ENCODE peak calls at places on chromosome 20, in four cellular contexts. One of them, this sample, is unnamed.

GRCh38 chr20:57025666-57026065 is 240.8 kb downstream of the BMP7 start:
- DNase-seq in fibroblast of pulmonary artery: no peak
- DNase-seq in foreskin fibroblast: no peak
- DNase-seq in mammary epithelial cell: no peak
- DNase-seq in this sample: no peak

GRCh38 chr20:4344660-4345059 is 329.3 kb upstream of the RNF24 start:
- DNase-seq in fibroblast of pulmonary artery: no peak
- DNase-seq in foreskin fibroblast: peak
- DNase-seq in mammary epithelial cell: no peak
- DNase-seq in this sample: no peak

GRCh38 chr20:44247676-44248419 is 740 bp downstream of the GDAP1L1 start:
- DNase-seq in fibroblast of pulmonary artery: peak
- DNase-seq in foreskin fibroblast: peak
- DNase-seq in mammary epithelial cell: peak
- DNase-seq in this sample: peak

GRCh38 chr20:43404880-43405279 is 52.8 kb upstream of the SRSF6 start:
- DNase-seq in fibroblast of pulmonary artery: peak
- DNase-seq in foreskin fibroblast: no peak
- DNase-seq in mammary epithelial cell: peak
- DNase-seq in this sample: no peak

GRCh38 chr20:47973519-47974233 is 188.4 kb upstream of the SULF2 start:
- DNase-seq in fibroblast of pulmonary artery: no peak
- DNase-seq in foreskin fibroblast: no peak
- DNase-seq in mammary epithelial cell: no peak
- DNase-seq in this sample: no peak

GRCh38 chr20:35831983-35832382 is 60.2 kb downstream of the PHF20 start:
- DNase-seq in fibroblast of pulmonary artery: no peak
- DNase-seq in foreskin fibroblast: no peak
- DNase-seq in mammary epithelial cell: no peak
- DNase-seq in this sample: no peak

GRCh38 chr20:62292115-62292514 is 10.7 kb upstream of the ADRM1 start:
- DNase-seq in fibroblast of pulmonary artery: no peak
- DNase-seq in foreskin fibroblast: no peak
- DNase-seq in mammary epithelial cell: no peak
- DNase-seq in this sample: no peak

GRCh38 chr20:58645277-58645968 is 5.7 kb upstream of the STX16 start:
- DNase-seq in fibroblast of pulmonary artery: peak
- DNase-seq in foreskin fibroblast: no peak
- DNase-seq in mammary epithelial cell: peak
- DNase-seq in this sample: no peak

GRCh38 chr20:62369508-62370114 is 2.5 kb upstream of the LAMA5 start:
- DNase-seq in fibroblast of pulmonary artery: no peak
- DNase-seq in foreskin fibroblast: peak
- DNase-seq in mammary epithelial cell: peak
- DNase-seq in this sample: no peak

GRCh38 chr20:433300-433975 is 25.3 kb downstream of the RBCK1 start:
- DNase-seq in fibroblast of pulmonary artery: no peak
- DNase-seq in foreskin fibroblast: peak
- DNase-seq in mammary epithelial cell: peak
- DNase-seq in this sample: no peak
- H3K4me3 ChIP-seq in fibroblast of pulmonary artery: no peak
- H3K4me3 ChIP-seq in foreskin fibroblast: no peak
- H3K4me3 ChIP-seq in mammary epithelial cell: no peak
- H3K4me3 ChIP-seq in this sample: no peak

DNA sequence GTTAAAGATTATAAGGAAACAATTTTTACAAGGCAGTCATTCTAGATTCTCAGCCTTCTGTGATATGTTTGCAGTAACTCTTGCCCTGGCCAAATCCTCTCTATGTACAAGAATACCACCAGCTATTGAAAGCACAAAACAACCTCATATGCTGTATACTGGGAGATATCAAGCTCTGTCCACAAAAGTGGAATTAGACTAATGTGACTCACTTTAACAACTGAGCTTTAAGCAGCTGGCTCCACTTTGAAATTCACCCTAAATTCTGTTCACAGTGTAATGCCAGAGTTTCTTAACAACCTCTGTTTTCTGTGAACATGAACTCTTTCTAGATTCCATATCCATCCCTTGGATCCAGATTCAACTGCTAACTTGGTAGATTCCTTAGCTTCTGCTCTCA is 47.6 kb downstream of the CHD6 start:
- DNase-seq in fibroblast of pulmonary artery: no peak
- DNase-seq in foreskin fibroblast: peak
- DNase-seq in mammary epithelial cell: no peak
- DNase-seq in this sample: no peak
- H3K4me3 ChIP-seq in fibroblast of pulmonary artery: no peak
- H3K4me3 ChIP-seq in foreskin fibroblast: no peak
- H3K4me3 ChIP-seq in mammary epithelial cell: no peak
- H3K4me3 ChIP-seq in this sample: no peak

DNA sequence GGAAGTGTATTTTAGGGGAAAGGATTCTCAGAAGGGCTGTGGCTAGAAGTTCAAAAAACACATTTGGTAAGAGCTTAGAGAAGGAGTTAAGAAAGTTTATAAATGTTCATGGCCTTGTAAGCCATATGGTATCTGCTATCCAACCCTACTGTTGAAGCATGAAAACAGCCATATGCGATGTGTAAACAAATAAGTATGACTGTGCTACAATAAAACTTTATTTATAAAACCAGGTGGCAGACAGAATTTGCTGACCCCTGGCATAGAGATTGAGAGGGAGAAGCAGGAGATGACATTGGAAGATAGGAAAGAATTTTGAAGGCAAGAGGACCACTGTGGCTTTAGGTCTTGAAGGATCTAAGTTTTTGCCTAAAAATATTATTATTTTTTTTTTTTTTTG is 583.5 kb downstream of the DOK5 start:
- DNase-seq in fibroblast of pulmonary artery: no peak
- DNase-seq in foreskin fibroblast: no peak
- DNase-seq in mammary epithelial cell: no peak
- DNase-seq in this sample: no peak
- H3K4me3 ChIP-seq in fibroblast of pulmonary artery: no peak
- H3K4me3 ChIP-seq in foreskin fibroblast: no peak
- H3K4me3 ChIP-seq in mammary epithelial cell: no peak
- H3K4me3 ChIP-seq in this sample: no peak

DNA sequence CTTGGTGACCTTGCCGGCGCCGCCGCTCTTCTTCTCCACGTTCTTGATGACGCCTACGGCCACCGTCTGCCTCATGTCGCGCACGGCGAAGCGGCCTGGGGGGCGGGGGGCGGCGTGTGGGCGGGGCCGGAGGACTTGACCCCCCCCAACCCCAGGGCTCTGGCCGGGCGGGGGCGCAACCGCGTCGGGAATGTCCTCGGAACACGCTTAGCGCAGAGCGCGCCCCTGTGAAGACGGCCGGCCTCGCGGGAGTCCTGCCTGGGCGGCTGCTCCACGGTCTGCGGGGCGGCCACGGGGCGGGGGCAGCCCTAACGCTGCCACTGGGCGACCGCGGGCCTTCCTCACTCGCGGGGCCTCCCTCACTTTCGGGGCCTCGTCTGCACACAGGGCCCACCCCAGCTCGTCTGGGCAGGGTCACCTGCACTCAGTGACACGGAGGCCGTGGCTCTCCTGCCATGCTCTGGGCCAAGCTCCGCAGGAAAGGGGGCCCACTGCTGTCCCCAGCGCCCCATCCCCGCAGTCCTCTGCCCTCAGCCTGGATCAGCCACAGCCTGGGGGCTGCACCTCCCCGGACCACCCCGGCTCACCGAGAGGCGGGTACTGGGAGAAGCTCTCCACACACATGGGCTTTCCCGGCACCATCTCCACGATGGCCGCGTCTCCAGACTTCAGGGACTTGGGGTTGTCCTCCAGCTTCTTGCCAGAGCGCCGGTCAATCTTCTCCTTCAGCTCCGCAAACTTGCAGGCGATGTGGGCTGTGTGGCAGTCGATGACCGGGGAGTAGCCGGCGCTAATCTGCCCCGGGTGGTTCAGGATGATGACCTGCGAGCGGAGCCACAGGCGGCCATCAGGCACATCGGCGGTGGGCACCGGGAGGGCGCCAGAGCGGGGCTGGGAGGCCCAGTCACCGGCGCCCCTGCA is 10.3 kb downstream of the EEF1A2 start:
- DNase-seq in fibroblast of pulmonary artery: no peak
- DNase-seq in foreskin fibroblast: no peak
- DNase-seq in mammary epithelial cell: no peak
- DNase-seq in this sample: no peak
- H3K4me3 ChIP-seq in fibroblast of pulmonary artery: no peak
- H3K4me3 ChIP-seq in foreskin fibroblast: no peak
- H3K4me3 ChIP-seq in mammary epithelial cell: no peak
- H3K4me3 ChIP-seq in this sample: no peak

GRCh38 chr20:63968136-63968927 is 1.4 kb downstream of the ZNF512B start:
- DNase-seq in fibroblast of pulmonary artery: no peak
- DNase-seq in foreskin fibroblast: no peak
- DNase-seq in mammary epithelial cell: no peak
- DNase-seq in this sample: no peak
- H3K4me3 ChIP-seq in fibroblast of pulmonary artery: peak
- H3K4me3 ChIP-seq in foreskin fibroblast: peak
- H3K4me3 ChIP-seq in mammary epithelial cell: peak
- H3K4me3 ChIP-seq in this sample: peak

This sample was measured in fibroblast of villous mesenchyme.